ENCODE peak calls at places on chromosome 21, in ten cellular contexts. C is stimulated activated naive CD8-positive, alpha-beta T cell treated with anti-CD3 and anti-CD28 coated beads, Interleukin-15, Interleukin-2, amounts not matched to agents 100 U/mL and 50 U/mL, for 24 hours; S is ureter; H is fibroblast of the conjunctiva; M is heart right ventricle; Q is HFFc6; W is Kasumi-1; R is activated naive CD8-positive, alpha-beta T cell treated with anti-CD3 and anti-CD28 coated beads, Interleukin-2, amount 50 U/mL, for 24 hours; I is NCI-H2107; E is right atrium auricular region. N is an unnamed sample.

GRCh38 chr21:25370311-25370744 is 237.0 kb downstream of the MRPL39 start:
- DNase-seq in C (peak; percentile 30), S (no peak), H (peak; percentile 71), M (no peak), Q (peak; percentile 98), W (no peak), R (peak; percentile 18), I (no peak), E (no peak), N (no peak)

GRCh38 chr21:35738342-35738961 is 321.9 kb downstream of the SETD4 start:
- DNase-seq in C (no peak), S (peak; percentile 43), H (no peak), M (peak; percentile 16), Q (peak; percentile 25), W (no peak), R (no peak), I (peak; percentile 22), E (no peak), N (no peak)

GRCh38 chr21:45032977-45033705 is 41.2 kb upstream of the ADARB1 start:
- DNase-seq in C (no peak), S (no peak), H (no peak), M (no peak), Q (no peak), W (no peak), R (no peak), I (no peak), E (no peak), N (no peak)

GRCh38 chr21:36694041-36694515 is 4.8 kb upstream of the SIM2 start:
- DNase-seq in C (no peak), S (no peak), H (no peak), M (no peak), Q (no peak), W (no peak), R (no peak), I (no peak), E (no peak), N (no peak)

GRCh38 chr21:37700641-37701202 is 215.5 kb downstream of the KCNJ6 start:
- DNase-seq in C (no peak), S (no peak), H (peak; percentile 71), M (no peak), Q (peak; percentile 75), W (peak; percentile 86), R (peak; percentile 5), I (peak; percentile 40), E (no peak), N (no peak)

GRCh38 chr21:34642211-34643075 is 26.4 kb upstream of the CLIC6 start:
- DNase-seq in C (no peak), S (peak; percentile 41), H (no peak), M (no peak), Q (peak; percentile 44), W (no peak), R (no peak), I (no peak), E (peak; percentile 42), N (no peak)

GRCh38 chr21:45411810-45412206 is 6.8 kb downstream of the COL18A1 start:
- DNase-seq in C (no peak), S (no peak), H (no peak), M (no peak), Q (no peak), W (no peak), R (no peak), I (no peak), E (no peak), N (no peak)

GRCh38 chr21:42685036-42685435 is 31.6 kb downstream of the PDE9A start:
- DNase-seq in C (no peak), S (no peak), H (no peak), M (no peak), Q (no peak), W (no peak), R (no peak), I (no peak), E (no peak), N (no peak)

GRCh38 chr21:35020902-35021301 is 28.2 kb downstream of the RUNX1 start:
- DNase-seq in C (no peak), S (no peak), H (no peak), M (no peak), Q (peak; percentile 41), W (no peak), R (no peak), I (no peak), E (no peak), N (no peak)

GRCh38 chr21:34889287-34889536 is 159.9 kb downstream of the RUNX1 start:
- DNase-seq in C (peak; percentile 68), S (peak; percentile 62), H (no peak), M (peak; percentile 54), Q (peak; percentile 71), W (peak; percentile 65), R (peak; percentile 69), I (no peak), E (peak; percentile 67), N (peak; percentile 90)

GRCh38 chr21:41808846-41809245 is 42.0 kb upstream of the RIPK4 start:
- DNase-seq in C (no peak), S (no peak), H (no peak), M (no peak), Q (no peak), W (no peak), R (no peak), I (no peak), E (no peak), N (no peak)

GRCh38 chr21:42093991-42094417 is 22.9 kb downstream of the UMODL1 start:
- DNase-seq in C (no peak), S (no peak), H (peak; percentile 34), M (no peak), Q (peak; percentile 83), W (no peak), R (no peak), I (no peak), E (no peak), N (no peak)

GRCh38 chr21:41879190-41879998 is at the start of gene PRDM15:
- DNase-seq in C (peak; percentile 91), S (peak; percentile 89), H (peak; percentile 45), M (peak; percentile 86), Q (peak; percentile 69), W (peak; percentile 60), R (peak; percentile 88), I (peak; percentile 80), E (peak; percentile 81), N (no peak)

GRCh38 chr21:29194342-29194741 is 63.9 kb downstream of the MAP3K7CL start:
- DNase-seq in C (no peak), S (no peak), H (no peak), M (no peak), Q (no peak), W (no peak), R (no peak), I (no peak), E (no peak), N (no peak)

GRCh38 chr21:17783816-17784598 is 35.1 kb downstream of the C21orf91 start:
- DNase-seq in C (no peak), S (no peak), H (no peak), M (no peak), Q (no peak), W (peak; percentile 86), R (no peak), I (no peak), E (no peak), N (no peak)

GRCh38 chr21:38929652-38930051 is 123.9 kb downstream of the ETS2 start:
- DNase-seq in C (no peak), S (no peak), H (no peak), M (no peak), Q (no peak), W (no peak), R (no peak), I (no peak), E (no peak), N (no peak)

N was measured in esophagus muscularis mucosa.